ENCODE peak calls at places on chromosomes 12 and 14, in nine cellular contexts. One of them, this sample, is unnamed.

GRCh38 chr12:84356224-84356623 is 556.4 kb downstream of the SLC6A15 start:
- DNase-seq in neuronal stem cell: no peak
- DNase-seq in effector memory CD4-positive, alpha-beta T cell: no peak
- DNase-seq in neural progenitor cell: no peak
- DNase-seq in DND-41: no peak
- DNase-seq in PC-3: no peak
- DNase-seq in heart left ventricle: no peak
- DNase-seq in brain microvascular endothelial cell: no peak
- DNase-seq in sigmoid colon: no peak
- DNase-seq in this sample: no peak

GRCh38 chr12:23004473-23005020 is 379.6 kb downstream of the ETNK1 start:
- DNase-seq in neuronal stem cell: no peak
- DNase-seq in effector memory CD4-positive, alpha-beta T cell: no peak
- DNase-seq in neural progenitor cell: no peak
- DNase-seq in DND-41: no peak
- DNase-seq in PC-3: no peak
- DNase-seq in heart left ventricle: no peak
- DNase-seq in brain microvascular endothelial cell: no peak
- DNase-seq in sigmoid colon: no peak
- DNase-seq in this sample: no peak

GRCh38 chr12:69056743-69057515 is 124.0 kb upstream of the CPM start:
- DNase-seq in neuronal stem cell: no peak
- DNase-seq in effector memory CD4-positive, alpha-beta T cell: no peak
- DNase-seq in neural progenitor cell: no peak
- DNase-seq in DND-41: no peak
- DNase-seq in PC-3: no peak
- DNase-seq in heart left ventricle: no peak
- DNase-seq in brain microvascular endothelial cell: no peak
- DNase-seq in sigmoid colon: no peak
- DNase-seq in this sample: no peak

GRCh38 chr14:88323086-88323519 is at the start of gene KCNK10:
- DNase-seq in neuronal stem cell: no peak
- DNase-seq in effector memory CD4-positive, alpha-beta T cell: no peak
- DNase-seq in neural progenitor cell: peak
- DNase-seq in DND-41: no peak
- DNase-seq in PC-3: no peak
- DNase-seq in heart left ventricle: no peak
- DNase-seq in brain microvascular endothelial cell: no peak
- DNase-seq in sigmoid colon: no peak
- DNase-seq in this sample: no peak

GRCh38 chr14:37595809-37596595 is 573 bp downstream of the TTC6 start:
- DNase-seq in neuronal stem cell: peak
- DNase-seq in effector memory CD4-positive, alpha-beta T cell: peak
- DNase-seq in neural progenitor cell: peak
- DNase-seq in DND-41: no peak
- DNase-seq in PC-3: peak
- DNase-seq in heart left ventricle: no peak
- DNase-seq in brain microvascular endothelial cell: no peak
- DNase-seq in sigmoid colon: no peak
- DNase-seq in this sample: peak

GRCh38 chr12:107042801-107043200 is 50.5 kb downstream of the CRY1 start:
- DNase-seq in neuronal stem cell: no peak
- DNase-seq in effector memory CD4-positive, alpha-beta T cell: no peak
- DNase-seq in neural progenitor cell: no peak
- DNase-seq in DND-41: no peak
- DNase-seq in PC-3: no peak
- DNase-seq in heart left ventricle: no peak
- DNase-seq in brain microvascular endothelial cell: no peak
- DNase-seq in sigmoid colon: no peak
- DNase-seq in this sample: peak

GRCh38 chr14:65849558-65849957 is 437.0 kb downstream of the FUT8 start:
- DNase-seq in neuronal stem cell: peak
- DNase-seq in effector memory CD4-positive, alpha-beta T cell: no peak
- DNase-seq in neural progenitor cell: peak
- DNase-seq in DND-41: peak
- DNase-seq in PC-3: no peak
- DNase-seq in heart left ventricle: no peak
- DNase-seq in brain microvascular endothelial cell: no peak
- DNase-seq in sigmoid colon: no peak
- DNase-seq in this sample: no peak

GRCh38 chr14:59897757-59898383 is 22.1 kb upstream of the LRRC9 start:
- DNase-seq in neuronal stem cell: no peak
- DNase-seq in effector memory CD4-positive, alpha-beta T cell: no peak
- DNase-seq in neural progenitor cell: peak
- DNase-seq in DND-41: no peak
- DNase-seq in PC-3: peak
- DNase-seq in heart left ventricle: no peak
- DNase-seq in brain microvascular endothelial cell: peak
- DNase-seq in sigmoid colon: no peak
- DNase-seq in this sample: peak

GRCh38 chr14:49895480-49895879 is 2.6 kb downstream of the ARF6 start:
- DNase-seq in neuronal stem cell: no peak
- DNase-seq in effector memory CD4-positive, alpha-beta T cell: no peak
- DNase-seq in neural progenitor cell: no peak
- DNase-seq in DND-41: no peak
- DNase-seq in PC-3: peak
- DNase-seq in heart left ventricle: no peak
- DNase-seq in brain microvascular endothelial cell: no peak
- DNase-seq in sigmoid colon: no peak
- DNase-seq in this sample: peak

GRCh38 chr14:76117789-76118188 is 33.9 kb upstream of the GPATCH2L start:
- DNase-seq in neuronal stem cell: no peak
- DNase-seq in effector memory CD4-positive, alpha-beta T cell: no peak
- DNase-seq in neural progenitor cell: no peak
- DNase-seq in DND-41: no peak
- DNase-seq in PC-3: no peak
- DNase-seq in heart left ventricle: no peak
- DNase-seq in brain microvascular endothelial cell: no peak
- DNase-seq in sigmoid colon: no peak
- DNase-seq in this sample: no peak

GRCh38 chr14:74886001-74886400 is 4.3 kb downstream of the DLST start:
- DNase-seq in neuronal stem cell: no peak
- DNase-seq in effector memory CD4-positive, alpha-beta T cell: no peak
- DNase-seq in neural progenitor cell: peak
- DNase-seq in DND-41: no peak
- DNase-seq in PC-3: no peak
- DNase-seq in heart left ventricle: no peak
- DNase-seq in brain microvascular endothelial cell: peak
- DNase-seq in sigmoid colon: no peak
- DNase-seq in this sample: no peak

GRCh38 chr12:52454411-52455201 is 2.7 kb upstream of the KRT6B start:
- DNase-seq in neuronal stem cell: no peak
- DNase-seq in effector memory CD4-positive, alpha-beta T cell: no peak
- DNase-seq in neural progenitor cell: no peak
- DNase-seq in DND-41: no peak
- DNase-seq in PC-3: peak
- DNase-seq in heart left ventricle: no peak
- DNase-seq in brain microvascular endothelial cell: no peak
- DNase-seq in sigmoid colon: no peak
- DNase-seq in this sample: no peak

GRCh38 chr14:99513183-99513694 is 32.0 kb downstream of the CCNK start:
- DNase-seq in neuronal stem cell: no peak
- DNase-seq in effector memory CD4-positive, alpha-beta T cell: no peak
- DNase-seq in neural progenitor cell: no peak
- DNase-seq in DND-41: no peak
- DNase-seq in PC-3: no peak
- DNase-seq in heart left ventricle: peak
- DNase-seq in brain microvascular endothelial cell: no peak
- DNase-seq in sigmoid colon: peak
- DNase-seq in this sample: peak

GRCh38 chr14:46985529-46986137 is 334.1 kb upstream of the RPL10L start:
- DNase-seq in neuronal stem cell: no peak
- DNase-seq in effector memory CD4-positive, alpha-beta T cell: no peak
- DNase-seq in neural progenitor cell: no peak
- DNase-seq in DND-41: no peak
- DNase-seq in PC-3: peak
- DNase-seq in heart left ventricle: no peak
- DNase-seq in brain microvascular endothelial cell: peak
- DNase-seq in sigmoid colon: no peak
- DNase-seq in this sample: no peak

GRCh38 chr14:101224356-101225115 is 321.0 kb upstream of the RTL1 start:
- DNase-seq in neuronal stem cell: no peak
- DNase-seq in effector memory CD4-positive, alpha-beta T cell: no peak
- DNase-seq in neural progenitor cell: peak
- DNase-seq in DND-41: peak
- DNase-seq in PC-3: no peak
- DNase-seq in heart left ventricle: no peak
- DNase-seq in brain microvascular endothelial cell: no peak
- DNase-seq in sigmoid colon: peak
- DNase-seq in this sample: peak

GRCh38 chr12:95003213-95003920 is at the start of gene NDUFA12:
- DNase-seq in neuronal stem cell: peak
- DNase-seq in effector memory CD4-positive, alpha-beta T cell: peak
- DNase-seq in neural progenitor cell: peak
- DNase-seq in DND-41: peak
- DNase-seq in PC-3: peak
- DNase-seq in heart left ventricle: peak
- DNase-seq in brain microvascular endothelial cell: peak
- DNase-seq in sigmoid colon: peak
- DNase-seq in this sample: peak

GRCh38 chr12:74963304-74963703 is 246.3 kb downstream of the KCNC2 start:
- DNase-seq in neuronal stem cell: no peak
- DNase-seq in effector memory CD4-positive, alpha-beta T cell: no peak
- DNase-seq in neural progenitor cell: no peak
- DNase-seq in DND-41: no peak
- DNase-seq in PC-3: no peak
- DNase-seq in heart left ventricle: no peak
- DNase-seq in brain microvascular endothelial cell: no peak
- DNase-seq in sigmoid colon: no peak
- DNase-seq in this sample: no peak

GRCh38 chr12:124750787-124751471 is 112.7 kb downstream of the SCARB1 start:
- DNase-seq in neuronal stem cell: no peak
- DNase-seq in effector memory CD4-positive, alpha-beta T cell: no peak
- DNase-seq in neural progenitor cell: peak
- DNase-seq in DND-41: peak
- DNase-seq in PC-3: no peak
- DNase-seq in heart left ventricle: no peak
- DNase-seq in brain microvascular endothelial cell: no peak
- DNase-seq in sigmoid colon: no peak
- DNase-seq in this sample: no peak

GRCh38 chr12:51183816-51184215 is 10.9 kb upstream of the TFCP2 start:
- DNase-seq in neuronal stem cell: no peak
- DNase-seq in effector memory CD4-positive, alpha-beta T cell: no peak
- DNase-seq in neural progenitor cell: no peak
- DNase-seq in DND-41: no peak
- DNase-seq in PC-3: peak
- DNase-seq in heart left ventricle: peak
- DNase-seq in brain microvascular endothelial cell: peak
- DNase-seq in sigmoid colon: peak
- DNase-seq in this sample: peak

GRCh38 chr14:104277416-104278213 is 139.2 kb downstream of the KIF26A start:
- DNase-seq in neuronal stem cell: no peak
- DNase-seq in effector memory CD4-positive, alpha-beta T cell: no peak
- DNase-seq in neural progenitor cell: no peak
- DNase-seq in DND-41: no peak
- DNase-seq in PC-3: no peak
- DNase-seq in heart left ventricle: peak
- DNase-seq in brain microvascular endothelial cell: no peak
- DNase-seq in sigmoid colon: no peak
- DNase-seq in this sample: no peak

GRCh38 chr12:85468356-85469157 is 188.5 kb downstream of the ALX1 start:
- DNase-seq in neuronal stem cell: peak
- DNase-seq in effector memory CD4-positive, alpha-beta T cell: no peak
- DNase-seq in neural progenitor cell: peak
- DNase-seq in DND-41: peak
- DNase-seq in PC-3: peak
- DNase-seq in heart left ventricle: peak
- DNase-seq in brain microvascular endothelial cell: peak
- DNase-seq in sigmoid colon: no peak
- DNase-seq in this sample: peak

GRCh38 chr14:77094672-77095284 is 3.3 kb upstream of the CIPC start:
- DNase-seq in neuronal stem cell: peak
- DNase-seq in effector memory CD4-positive, alpha-beta T cell: peak
- DNase-seq in neural progenitor cell: peak
- DNase-seq in DND-41: peak
- DNase-seq in PC-3: peak
- DNase-seq in heart left ventricle: peak
- DNase-seq in brain microvascular endothelial cell: peak
- DNase-seq in sigmoid colon: peak
- DNase-seq in this sample: peak

GRCh38 chr12:89192419-89192818 is 159.9 kb downstream of the DUSP6 start:
- DNase-seq in neuronal stem cell: no peak
- DNase-seq in effector memory CD4-positive, alpha-beta T cell: no peak
- DNase-seq in neural progenitor cell: no peak
- DNase-seq in DND-41: no peak
- DNase-seq in PC-3: peak
- DNase-seq in heart left ventricle: no peak
- DNase-seq in brain microvascular endothelial cell: no peak
- DNase-seq in sigmoid colon: no peak
- DNase-seq in this sample: no peak
- H3K27ac ChIP-seq in neuronal stem cell: no peak
- H3K27ac ChIP-seq in effector memory CD4-positive, alpha-beta T cell: no peak
- H3K27ac ChIP-seq in neural progenitor cell: no peak
- H3K27ac ChIP-seq in DND-41: no peak
- H3K27ac ChIP-seq in PC-3: peak
- H3K27ac ChIP-seq in heart left ventricle: no peak
- H3K27ac ChIP-seq in brain microvascular endothelial cell: no peak
- H3K27ac ChIP-seq in sigmoid colon: no peak
- H3K27ac ChIP-seq in this sample: no peak

GRCh38 chr12:62536546-62536945 is 69.9 kb downstream of the MON2 start:
- DNase-seq in neuronal stem cell: no peak
- DNase-seq in effector memory CD4-positive, alpha-beta T cell: no peak
- DNase-seq in neural progenitor cell: no peak
- DNase-seq in DND-41: no peak
- DNase-seq in PC-3: no peak
- DNase-seq in heart left ventricle: no peak
- DNase-seq in brain microvascular endothelial cell: no peak
- DNase-seq in sigmoid colon: no peak
- DNase-seq in this sample: no peak
- H3K27ac ChIP-seq in neuronal stem cell: no peak
- H3K27ac ChIP-seq in effector memory CD4-positive, alpha-beta T cell: no peak
- H3K27ac ChIP-seq in neural progenitor cell: no peak
- H3K27ac ChIP-seq in DND-41: no peak
- H3K27ac ChIP-seq in PC-3: no peak
- H3K27ac ChIP-seq in heart left ventricle: no peak
- H3K27ac ChIP-seq in brain microvascular endothelial cell: no peak
- H3K27ac ChIP-seq in sigmoid colon: no peak
- H3K27ac ChIP-seq in this sample: no peak

GRCh38 chr12:115481141-115481540 is 796.4 kb downstream of the MED13L start:
- DNase-seq in neuronal stem cell: no peak
- DNase-seq in effector memory CD4-positive, alpha-beta T cell: no peak
- DNase-seq in neural progenitor cell: no peak
- DNase-seq in DND-41: no peak
- DNase-seq in PC-3: peak
- DNase-seq in heart left ventricle: no peak
- DNase-seq in brain microvascular endothelial cell: no peak
- DNase-seq in sigmoid colon: no peak
- DNase-seq in this sample: no peak
- H3K27ac ChIP-seq in neuronal stem cell: no peak
- H3K27ac ChIP-seq in effector memory CD4-positive, alpha-beta T cell: no peak
- H3K27ac ChIP-seq in neural progenitor cell: no peak
- H3K27ac ChIP-seq in DND-41: no peak
- H3K27ac ChIP-seq in PC-3: no peak
- H3K27ac ChIP-seq in heart left ventricle: no peak
- H3K27ac ChIP-seq in brain microvascular endothelial cell: no peak
- H3K27ac ChIP-seq in sigmoid colon: no peak
- H3K27ac ChIP-seq in this sample: no peak

DNA sequence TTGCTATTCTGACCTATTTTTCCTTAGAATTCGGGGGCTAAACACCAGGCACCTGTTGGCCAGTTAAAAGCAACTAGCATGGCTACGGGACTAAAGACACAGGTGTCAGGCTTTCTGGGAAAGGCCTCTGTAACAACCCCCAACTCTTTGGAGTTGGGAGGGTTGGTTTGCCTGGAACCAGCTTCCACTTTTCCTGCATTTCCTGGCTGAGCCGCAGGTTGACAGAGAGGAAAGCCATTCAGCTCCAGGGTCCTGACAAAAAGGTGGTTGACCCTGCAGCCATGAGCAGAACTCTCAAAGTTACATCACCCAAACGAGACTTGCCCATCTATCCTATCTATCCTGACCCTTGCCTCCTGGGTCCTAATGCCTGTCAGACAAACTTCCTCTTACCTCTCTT is 375.4 kb upstream of the SFSWAP start:
- DNase-seq in neuronal stem cell: no peak
- DNase-seq in effector memory CD4-positive, alpha-beta T cell: no peak
- DNase-seq in neural progenitor cell: no peak
- DNase-seq in DND-41: no peak
- DNase-seq in PC-3: no peak
- DNase-seq in heart left ventricle: no peak
- DNase-seq in brain microvascular endothelial cell: no peak
- DNase-seq in sigmoid colon: no peak
- DNase-seq in this sample: no peak
- H3K27ac ChIP-seq in neuronal stem cell: no peak
- H3K27ac ChIP-seq in effector memory CD4-positive, alpha-beta T cell: no peak
- H3K27ac ChIP-seq in neural progenitor cell: no peak
- H3K27ac ChIP-seq in DND-41: no peak
- H3K27ac ChIP-seq in PC-3: no peak
- H3K27ac ChIP-seq in heart left ventricle: no peak
- H3K27ac ChIP-seq in brain microvascular endothelial cell: no peak
- H3K27ac ChIP-seq in sigmoid colon: no peak
- H3K27ac ChIP-seq in this sample: no peak

This sample was measured in colonic mucosa.